ENCODE peak calls at places on chromosomes 1 and 21, in eight cellular contexts. Z is right lobe of liver; T is testis; J is pancreas; M is mesenchymal stem cell; F is naive thymus-derived CD4-positive, alpha-beta T cell; L is PC-9; R is fibroblast of lung. W is an unnamed sample. For H3K9me3, the result is how much of the 10 kb centered on the place peaks cover.

GRCh38 chr1:47474278-47475193 is 36.7 kb downstream of the FOXD2 start:
- DNase-seq in Z (no peak), J (no peak), R (no peak), F (no peak), M (no peak), T (no peak), L (peak), W (no peak)

GRCh38 chr1:183159960-183160359 is 26.1 kb upstream of the LAMC2 start:
- DNase-seq in R (no peak), F (no peak), M (no peak), T (no peak), L (peak), Z (no peak), J (peak), W (no peak)

GRCh38 chr1:230794431-230794830 is 47.2 kb downstream of the CAPN9 start:
- DNase-seq in T (no peak), L (no peak), F (no peak), M (no peak), R (no peak), J (no peak), Z (no peak), W (no peak)

GRCh38 chr1:109823543-109824348 is 60.0 kb upstream of the EPS8L3 start:
- DNase-seq in Z (peak), F (no peak), M (peak), J (no peak), T (peak), R (peak), L (peak), W (no peak)

GRCh38 chr1:55823521-55824296 is 608.5 kb upstream of the USP24 start:
- DNase-seq in M (peak), F (no peak), T (no peak), J (no peak), L (no peak), Z (no peak), R (peak), W (no peak)

GRCh38 chr1:232454487-232454886 is 175.4 kb downstream of the SIPA1L2 start:
- DNase-seq in T (no peak), L (no peak), J (no peak), M (no peak), F (no peak), R (no peak), Z (no peak), W (no peak)

GRCh38 chr21:15455819-15456462 is 273.8 kb upstream of the USP25 start:
- DNase-seq in T (peak), F (no peak), L (no peak), R (no peak), J (no peak), Z (peak), M (no peak), W (no peak)

GRCh38 chr1:119703666-119704450 is 7.9 kb upstream of the PHGDH start:
- DNase-seq in Z (no peak), L (peak), M (no peak), T (no peak), R (no peak), J (no peak), F (no peak), W (no peak)

GRCh38 chr1:27099154-27099903 is 55.6 kb downstream of the SLC9A1 start:
- DNase-seq in F (no peak), L (no peak), R (peak), Z (no peak), T (peak), J (no peak), M (peak), W (no peak)

GRCh38 chr1:43843684-43844083 is 89.9 kb upstream of the ARTN start:
- DNase-seq in T (no peak), J (no peak), F (no peak), M (no peak), L (no peak), Z (no peak), R (no peak), W (no peak)

GRCh38 chr1:40337448-40337847 is 20.4 kb upstream of the COL9A2 start:
- DNase-seq in Z (no peak), M (no peak), L (no peak), R (no peak), T (no peak), F (no peak), J (no peak), W (no peak)

GRCh38 chr1:180266275-180267210 is 36.5 kb downstream of the LHX4 start:
- DNase-seq in L (no peak), M (no peak), J (no peak), T (no peak), F (no peak), Z (no peak), R (no peak), W (peak)

GRCh38 chr1:45325816-45326506 is 734 bp upstream of the HPDL start:
- DNase-seq in M (no peak), L (no peak), J (no peak), F (no peak), T (no peak), R (peak), Z (no peak), W (no peak)

GRCh38 chr1:67711850-67712202 is 26.8 kb downstream of the GADD45A start:
- DNase-seq in T (no peak), R (no peak), J (no peak), F (no peak), M (peak), Z (no peak), L (no peak), W (no peak)

GRCh38 chr21:33401617-33401967 is 1.6 kb upstream of the IFNGR2 start:
- DNase-seq in R (no peak), M (peak), Z (no peak), T (no peak), J (no peak), F (no peak), L (no peak), W (no peak)

GRCh38 chr1:240508201-240508600 is 103.8 kb downstream of the GREM2 start:
- DNase-seq in M (no peak), T (no peak), Z (no peak), L (no peak), J (no peak), R (no peak), F (no peak), W (no peak)

GRCh38 chr1:167103236-167103894 is 9.5 kb downstream of the STYXL2 start:
- DNase-seq in J (no peak), Z (no peak), M (no peak), R (no peak), T (no peak), L (peak), F (no peak), W (no peak)

GRCh38 chr1:68819190-68819829 is 322.4 kb upstream of the DEPDC1 start:
- DNase-seq in M (peak), F (no peak), L (no peak), J (no peak), T (peak), Z (no peak), R (peak), W (no peak)

GRCh38 chr1:62230724-62231123 is 36.1 kb downstream of the L1TD1 start:
- DNase-seq in T (no peak), J (no peak), Z (no peak), L (peak), R (no peak), F (no peak), M (peak), W (peak)

GRCh38 chr1:161420763-161421455 is 53.2 kb upstream of the CFAP126 start:
- DNase-seq in T (no peak), R (peak), M (peak), L (no peak), J (no peak), F (no peak), Z (no peak), W (no peak)

GRCh38 chr1:245585252-245585959 is 430.6 kb downstream of the KIF26B start:
- DNase-seq in L (no peak), T (no peak), F (no peak), M (peak), R (peak), Z (no peak), J (no peak), W (no peak)

GRCh38 chr1:40766560-40766959 is 17.0 kb upstream of the KCNQ4 start:
- DNase-seq in F (no peak), Z (no peak), M (no peak), J (no peak), R (no peak), T (no peak), L (no peak), W (no peak)

GRCh38 chr1:161139765-161140164 is 7.3 kb upstream of the DEDD start:
- DNase-seq in L (no peak), T (peak), J (peak), F (peak), Z (no peak), R (peak), M (peak), W (peak)

GRCh38 chr1:25548601-25549000 is 5.2 kb downstream of the LDLRAP1 start:
- DNase-seq in M (no peak), F (no peak), T (no peak), J (no peak), Z (no peak), R (no peak), L (no peak), W (no peak)

GRCh38 chr1:82091729-82092128 is 291.0 kb downstream of the ADGRL2 start:
- DNase-seq in R (peak), J (no peak), Z (no peak), L (no peak), T (no peak), M (peak), F (no peak), W (no peak)

GRCh38 chr1:29782846-29783500 is 546.7 kb downstream of the PTPRU start:
- DNase-seq in L (no peak), F (no peak), T (no peak), Z (no peak), R (no peak), J (no peak), M (no peak), W (no peak)

GRCh38 chr1:15384301-15384901 is 25.3 kb upstream of the EFHD2 start:
- DNase-seq in T (no peak), L (no peak), J (no peak), Z (no peak), R (no peak), M (peak), F (no peak), W (peak)

GRCh38 chr1:28078680-28079626 is 9.5 kb downstream of the EYA3 start:
- DNase-seq in T (no peak), J (no peak), M (peak), L (no peak), R (peak), F (no peak), Z (no peak), W (no peak)

GRCh38 chr21:25080161-25080560 is 527.1 kb downstream of the MRPL39 start:
- DNase-seq in M (no peak), T (no peak), F (no peak), L (no peak), R (peak), Z (no peak), J (no peak), W (no peak)

GRCh38 chr1:222554177-222554576 is 6.3 kb upstream of the HHIPL2 start:
- DNase-seq in F (no peak), T (no peak), Z (no peak), R (no peak), M (no peak), J (no peak), L (no peak), W (no peak)

GRCh38 chr1:30328401-30329262 is 394.8 kb downstream of the MATN1 start:
- DNase-seq in Z (no peak), M (no peak), F (no peak), L (no peak), T (no peak), J (no peak), R (no peak), W (no peak)

GRCh38 chr1:159821171-159821867 is 5.4 kb upstream of the SLAMF8 start:
- DNase-seq in J (peak), L (no peak), Z (no peak), M (no peak), R (peak), T (no peak), F (no peak), W (no peak)

GRCh38 chr1:79323240-79324025 is 316.9 kb upstream of the ADGRL4 start:
- DNase-seq in F (no peak), L (peak), J (no peak), M (peak), T (no peak), Z (no peak), R (peak), W (no peak)

GRCh38 chr1:86155807-86156561 is 588 bp downstream of the COL24A1 start:
- DNase-seq in L (no peak), T (peak), Z (peak), M (peak), F (no peak), J (peak), R (peak), W (peak)

GRCh38 chr1:156663178-156663577 is 14.0 kb downstream of the NES start:
- DNase-seq in M (peak), J (no peak), R (peak), T (no peak), F (no peak), Z (no peak), L (no peak), W (no peak)

GRCh38 chr21:37458669-37459276 is 92.2 kb downstream of the DYRK1A start:
- DNase-seq in L (no peak), Z (no peak), T (no peak), R (no peak), J (no peak), M (no peak), F (no peak), W (no peak)

GRCh38 chr1:173213665-173214064 is 6.5 kb upstream of the TNFSF4 start:
- DNase-seq in M (no peak), T (no peak), J (no peak), R (no peak), Z (no peak), L (no peak), F (no peak), W (no peak)

GRCh38 chr1:10007161-10007560 is 10.1 kb downstream of the RBP7 start:
- DNase-seq in F (no peak), Z (no peak), J (peak), T (no peak), L (no peak), R (no peak), M (no peak), W (no peak)

GRCh38 chr1:111202707-111203623 is 2.5 kb upstream of the DENND2D start:
- DNase-seq in L (peak), M (no peak), J (peak), Z (no peak), R (no peak), T (no peak), F (no peak), W (no peak)

GRCh38 chr1:147202576-147202975 is 22.6 kb downstream of the FMO5 start:
- DNase-seq in R (no peak), Z (no peak), T (no peak), L (no peak), F (no peak), J (no peak), M (no peak), W (no peak)
- H3K27ac ChIP-seq in R (no peak), Z (no peak), T (no peak), L (no peak), F (no peak), J (no peak), M (no peak), W (no peak)

DNA sequence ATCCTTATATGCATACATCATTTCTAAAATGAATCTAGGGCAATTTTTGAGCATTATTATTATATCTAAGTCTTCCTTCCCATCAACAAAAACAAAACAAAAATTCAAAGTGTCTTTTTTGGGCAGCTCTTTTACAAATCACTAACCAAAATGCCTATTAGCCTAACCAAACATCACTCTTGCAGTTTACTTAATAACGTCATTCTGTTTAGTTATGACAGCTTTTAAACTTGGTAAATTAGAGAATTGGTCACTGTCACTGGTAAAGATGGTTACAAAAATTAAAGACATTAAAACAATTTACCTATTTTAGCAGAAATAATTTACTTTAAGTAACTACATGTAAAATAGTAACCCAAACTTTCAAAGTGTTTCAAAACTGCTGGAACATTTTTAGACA is 2.8 kb downstream of the ARHGAP29 start:
- DNase-seq in F (no peak), J (no peak), T (no peak), R (no peak), Z (no peak), L (no peak), M (no peak), W (no peak)
- H3K4me3 ChIP-seq in F (no peak), J (no peak), T (no peak), R (no peak), Z (peak), L (peak), M (no peak), W (no peak)

GRCh38 chr1:202700061-202700460 is 10.2 kb downstream of the SYT2 start:
- DNase-seq in L (no peak), J (no peak), T (no peak), Z (no peak), R (no peak), M (no peak), F (no peak), W (no peak)

GRCh38 chr1:202702088-202702487 is 8.2 kb downstream of the SYT2 start:
- DNase-seq in Z (no peak), M (no peak), J (no peak), T (no peak), R (no peak), L (no peak), F (no peak), W (peak)

GRCh38 chr1:202698276-202698675 is 12.0 kb downstream of the SYT2 start:
- DNase-seq in T (no peak), M (no peak), L (no peak), F (no peak), J (no peak), Z (no peak), R (no peak), W (no peak)

GRCh38 chr1:202703191-202703590 is 7.1 kb downstream of the SYT2 start:
- DNase-seq in J (no peak), M (no peak), T (no peak), R (no peak), Z (no peak), L (no peak), F (no peak), W (no peak)

DNA sequence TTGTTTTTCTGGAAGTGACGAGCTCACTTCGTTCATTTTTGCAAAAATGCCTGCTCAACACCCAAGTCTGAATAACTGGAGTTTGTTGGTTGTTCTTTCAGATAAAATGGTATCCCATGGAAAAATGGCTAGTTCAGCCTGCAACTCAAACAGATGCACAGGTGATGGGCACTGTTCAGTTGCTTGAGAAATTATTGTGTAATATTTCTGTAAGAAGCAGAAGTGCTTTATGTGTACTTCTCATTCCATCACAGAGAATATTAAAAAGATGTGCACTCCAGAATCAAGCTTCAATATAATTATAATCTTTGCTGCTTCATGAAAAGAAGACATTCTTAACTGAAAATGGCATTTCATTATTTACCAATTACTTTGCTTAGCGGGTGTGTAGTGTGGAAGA is 9.1 kb downstream of the SYT2 start:
- DNase-seq in M (no peak), F (no peak), T (no peak), L (no peak), R (no peak), Z (no peak), J (no peak), W (no peak)
- H3K9me3 ChIP-seq in M (under half), F (under half), T (under half), L (under half), R (under half), Z (under half), J (under half), W (under half)

DNA sequence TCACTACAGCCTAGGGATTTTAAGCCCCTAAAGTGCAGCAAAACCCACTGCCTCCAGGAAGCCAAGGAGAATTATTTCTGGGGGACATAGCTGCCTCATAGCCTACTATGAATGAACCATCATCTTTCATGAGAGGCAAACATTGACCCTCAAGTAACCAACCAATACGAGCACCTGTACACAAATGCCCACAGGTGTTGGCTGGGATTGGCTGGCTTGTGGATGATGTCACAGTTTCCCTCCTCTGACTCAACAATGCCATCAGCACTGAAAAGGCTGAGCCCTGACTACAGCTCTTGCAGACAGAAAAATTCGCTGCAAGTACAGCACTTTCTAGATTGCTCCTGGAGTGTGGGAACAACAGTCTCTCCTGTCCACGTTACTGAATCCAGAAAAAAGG is at the start of gene HMGB4:
- DNase-seq in M (no peak), R (no peak), J (no peak), L (no peak), T (no peak), F (no peak), Z (no peak), W (no peak)
- H3K27ac ChIP-seq in M (no peak), R (no peak), J (no peak), L (no peak), T (no peak), F (no peak), Z (no peak), W (no peak)

DNA sequence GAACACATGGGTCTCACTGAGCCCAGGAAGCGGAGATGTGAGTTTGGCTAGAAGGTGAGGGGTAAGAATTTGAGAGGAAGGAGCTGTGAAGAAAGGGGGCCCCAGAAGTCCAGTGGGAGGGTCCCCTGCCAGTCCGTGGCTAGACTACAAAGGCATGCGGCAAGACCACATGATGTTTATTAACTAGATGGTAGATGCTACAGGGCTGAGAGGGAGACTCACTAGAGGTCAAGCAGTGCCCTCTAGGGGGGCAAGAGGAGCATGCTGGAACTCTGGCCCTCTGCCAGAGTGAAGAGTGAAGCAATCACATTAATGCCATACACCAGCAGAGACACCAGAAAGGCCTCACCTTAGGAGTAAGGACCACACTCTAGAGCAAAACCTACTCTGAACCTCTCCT is 12.2 kb downstream of the KIAA0319L start:
- DNase-seq in F (peak), R (peak), L (no peak), M (peak), T (peak), J (peak), Z (peak), W (peak)
- H3K4me3 ChIP-seq in F (no peak), R (no peak), L (no peak), M (no peak), T (no peak), J (no peak), Z (no peak), W (no peak)

GRCh38 chr1:11502516-11502915 is 23.6 kb downstream of the DISP3 start:
- DNase-seq in Z (no peak), J (no peak), R (no peak), T (no peak), L (no peak), M (no peak), F (no peak), W (no peak)
- H3K9me3 ChIP-seq in Z (under half), J (under half), R (under half), T (under half), L (under half), M (half or more), F (under half), W (under half)